ENCODE peak calls at places on chromosomes 7 and 10, in six cellular contexts. D is lung, F is transverse colon, W is uterus, N is fibroblast of lung, C is stomach. R is an unnamed sample. For H3K9me3, the result is how much of the 10 kb centered on the place peaks cover.

GRCh38 chr7:108311446-108312168 is 144.6 kb downstream of the NRCAM start:
- DNase-seq in D (no peak), F (no peak), W (no peak), N (peak), C (no peak), R (no peak)

GRCh38 chr10:80442879-80443278 is 11.2 kb upstream of the TSPAN14 start:
- DNase-seq in D (no peak), F (no peak), W (no peak), N (no peak), C (no peak), R (peak)

GRCh38 chr10:112435013-112435619 is 11.6 kb downstream of the ZDHHC6 start:
- DNase-seq in D (no peak), F (no peak), W (no peak), N (peak), C (no peak), R (no peak)

GRCh38 chr7:123522061-123522460 is 12.3 kb downstream of the IQUB start:
- DNase-seq in D (no peak), F (no peak), W (no peak), N (no peak), C (no peak), R (no peak)

GRCh38 chr7:135644729-135645128 is 17.6 kb upstream of the STMP1 start:
- DNase-seq in D (no peak), F (no peak), W (no peak), N (no peak), C (no peak), R (no peak)

GRCh38 chr7:44466300-44467216 is 23.9 kb downstream of the NUDCD3 start:
- DNase-seq in D (no peak), F (no peak), W (no peak), N (peak), C (no peak), R (no peak)

GRCh38 chr10:10499839-10500238 is 517.8 kb upstream of the CELF2 start:
- DNase-seq in D (no peak), F (no peak), W (no peak), N (peak), C (no peak), R (no peak)

GRCh38 chr7:80039255-80039884 is 95.3 kb upstream of the GNAI1 start:
- DNase-seq in D (no peak), F (no peak), W (no peak), N (no peak), C (no peak), R (no peak)

GRCh38 chr7:106063039-106063438 is 49.1 kb downstream of the SYPL1 start:
- DNase-seq in D (no peak), F (no peak), W (no peak), N (no peak), C (no peak), R (no peak)

GRCh38 chr7:30888783-30889182 is 22.9 kb upstream of the AQP1 start:
- DNase-seq in D (peak), F (no peak), W (no peak), N (peak), C (no peak), R (no peak)

GRCh38 chr10:98919899-98920298 is 315.8 kb downstream of the HPSE2 start:
- DNase-seq in D (no peak), F (no peak), W (no peak), N (peak), C (no peak), R (no peak)

GRCh38 chr10:19785366-19785765 is 30.9 kb upstream of the PLXDC2 start:
- DNase-seq in D (no peak), F (no peak), W (no peak), N (no peak), C (no peak), R (no peak)

GRCh38 chr7:50069613-50070012 is 23.4 kb downstream of the ZPBP start:
- DNase-seq in D (peak), F (no peak), W (peak), N (no peak), C (no peak), R (no peak)

GRCh38 chr10:26566525-26567348 is 128.6 kb downstream of the APBB1IP start:
- DNase-seq in D (no peak), F (no peak), W (no peak), N (no peak), C (no peak), R (peak)

GRCh38 chr7:124954766-124955165 is 25.1 kb upstream of the POT1 start:
- DNase-seq in D (no peak), F (no peak), W (no peak), N (no peak), C (no peak), R (no peak)

GRCh38 chr7:83427929-83428328 is 221.0 kb downstream of the SEMA3E start:
- DNase-seq in D (no peak), F (no peak), W (no peak), N (no peak), C (no peak), R (no peak)

GRCh38 chr10:81575007-81575406 is 300.0 kb upstream of the NRG3 start:
- DNase-seq in D (no peak), F (no peak), W (no peak), N (no peak), C (no peak), R (peak)

GRCh38 chr7:85521108-85521694 is 334.3 kb upstream of the SEMA3D start:
- DNase-seq in D (no peak), F (no peak), W (no peak), N (peak), C (no peak), R (no peak)

GRCh38 chr7:101636822-101637623 is 7.9 kb upstream of the MYL10 start:
- DNase-seq in D (no peak), F (no peak), W (no peak), N (no peak), C (no peak), R (no peak)

GRCh38 chr10:100697070-100697469 is 48.3 kb upstream of the PAX2 start:
- DNase-seq in D (no peak), F (no peak), W (no peak), N (peak), C (peak), R (no peak)

GRCh38 chr7:76396039-76396732 is 13.3 kb downstream of the SSC4D start:
- DNase-seq in D (no peak), F (no peak), W (no peak), N (peak), C (no peak), R (no peak)

DNA sequence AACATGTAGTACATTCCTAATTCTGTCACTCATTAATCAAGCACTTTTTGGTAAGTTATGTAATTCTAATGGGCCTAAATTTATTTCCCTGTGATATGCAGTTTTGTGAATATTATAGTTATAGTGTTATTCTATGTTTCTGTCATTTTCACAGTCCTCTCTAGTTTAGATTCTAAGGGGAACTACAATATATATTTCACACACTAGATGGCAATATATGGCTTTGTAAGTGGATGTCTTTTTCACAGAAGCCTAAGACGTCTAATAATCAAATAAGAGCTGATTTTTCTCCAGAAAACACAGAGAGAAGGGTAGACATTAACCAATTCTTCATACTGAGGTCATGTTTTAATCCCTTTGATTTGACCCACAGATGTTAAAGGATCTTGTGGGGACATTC is 18.0 kb downstream of the RNLS start:
- DNase-seq in D (no peak), F (no peak), W (no peak), N (peak), C (no peak), R (no peak)
- TF ChIP-seq CTCF in D (no peak), F (peak), W (no peak), N (peak), C (peak), R (peak)

GRCh38 chr10:79393924-79394610 is 46.8 kb downstream of the PPIF start:
- DNase-seq in D (no peak), F (peak), W (peak), N (no peak), C (no peak), R (no peak)

GRCh38 chr10:79392506-79393176 is 45.4 kb downstream of the PPIF start:
- DNase-seq in D (no peak), F (no peak), W (peak), N (no peak), C (peak), R (no peak)

GRCh38 chr10:79396587-79396986 is 48.8 kb downstream of the ZCCHC24 start:
- DNase-seq in D (no peak), F (no peak), W (no peak), N (peak), C (no peak), R (no peak)

GRCh38 chr10:79393221-79393923 is 46.1 kb downstream of the PPIF start:
- DNase-seq in D (no peak), F (peak), W (peak), N (no peak), C (no peak), R (no peak)

GRCh38 chr10:79394631-79395030 is 47.4 kb downstream of the PPIF start:
- DNase-seq in D (no peak), F (no peak), W (no peak), N (no peak), C (no peak), R (no peak)
- H3K9me3 ChIP-seq in D (under half), F (under half), W (under half), N (under half), C (under half), R (under half)

DNA sequence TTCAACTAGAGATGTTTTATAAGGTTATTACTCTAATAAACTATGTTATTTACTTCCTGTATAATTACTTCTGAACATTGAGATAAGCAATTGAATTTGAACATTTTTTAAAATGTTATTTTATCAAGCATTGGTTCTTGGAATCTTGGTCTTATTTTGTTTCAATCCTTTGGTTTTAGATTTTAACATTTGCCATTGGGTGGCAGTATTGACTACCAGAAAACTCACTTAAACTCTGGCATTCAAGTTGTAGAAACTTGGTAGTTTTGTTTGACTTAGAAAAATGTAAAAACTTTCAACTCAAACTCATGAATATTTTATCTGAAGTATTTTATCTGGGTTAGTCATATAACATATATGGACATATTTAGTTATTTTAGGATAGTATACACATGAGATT is 48.1 kb downstream of the ATRNL1 start:
- DNase-seq in D (no peak), F (no peak), W (no peak), N (peak), C (no peak), R (no peak)
- TF ChIP-seq CTCF in D (no peak), F (no peak), W (peak), N (peak), C (no peak), R (no peak)

DNA sequence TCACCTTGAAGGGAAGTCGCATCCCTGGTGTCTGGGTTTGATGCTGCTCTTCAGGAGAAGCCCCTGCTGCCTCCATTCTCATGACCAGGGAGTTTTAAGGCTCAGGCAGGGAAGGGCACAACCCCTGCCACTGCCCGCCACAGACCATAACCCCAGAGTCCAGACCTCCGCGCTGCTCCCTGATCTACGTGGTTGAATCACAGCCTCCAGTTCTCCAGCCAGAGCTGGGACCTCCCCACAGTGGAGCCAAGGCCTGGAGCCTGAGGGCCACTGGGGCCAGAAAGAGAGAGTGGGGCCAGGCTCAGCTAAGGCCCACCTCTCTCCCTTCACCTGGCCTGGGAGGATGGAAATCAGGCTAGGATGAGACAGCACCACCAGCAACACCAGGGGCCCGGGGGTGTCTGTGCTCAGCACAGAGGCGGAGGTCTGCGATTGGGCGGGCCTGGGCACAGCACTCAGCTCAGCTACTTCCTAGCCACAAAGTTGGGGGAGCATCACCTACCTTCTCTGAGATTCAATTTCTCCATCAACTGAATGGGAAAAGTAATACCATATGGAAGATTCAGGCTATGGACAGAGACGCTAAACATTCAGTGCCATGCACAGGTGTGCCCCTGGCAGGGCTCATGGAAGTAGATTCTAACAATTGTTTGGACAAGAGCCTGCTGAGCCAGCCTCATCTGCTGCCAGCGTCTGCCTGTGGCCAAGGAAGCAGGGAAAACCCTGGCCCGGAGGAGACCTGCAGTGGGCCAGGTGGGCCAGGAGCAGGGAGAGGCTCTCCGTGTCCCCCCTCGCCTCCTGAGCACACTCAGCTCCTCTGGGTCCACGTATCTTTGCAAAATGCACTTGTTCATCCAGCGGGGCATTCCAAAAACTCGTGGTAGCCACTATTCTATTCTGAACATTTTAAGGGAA is 130.3 kb downstream of the TCERG1L start:
- DNase-seq in D (no peak), F (no peak), W (no peak), N (no peak), C (no peak), R (no peak)
- H3K9me3 ChIP-seq in D (under half), F (under half), W (under half), N (under half), C (under half), R (under half)